ENCODE peak calls at places on chromosomes 5 and 9, in five cellular contexts. S, Z, I, T and H are unnamed samples.

GRCh38 chr5:114332925-114333324 is 28.9 kb upstream of the KCNN2 start:
- DNase-seq in Z (no peak), S (no peak), I (no peak), T (no peak), H (no peak)

GRCh38 chr9:36930941-36931340 is 103.1 kb downstream of the PAX5 start:
- DNase-seq in S (no peak), I (peak; percentile 14), T (no peak), Z (no peak), H (peak; percentile 55)

GRCh38 chr9:85408494-85408893 is 333.3 kb downstream of the AGTPBP1 start:
- DNase-seq in Z (no peak), T (no peak), I (no peak), S (no peak), H (no peak)

GRCh38 chr9:137405677-137406081 is 17.3 kb downstream of the EXD3 start:
- DNase-seq in T (no peak), I (no peak), S (no peak), Z (no peak), H (no peak)

GRCh38 chr9:79969383-79969782 is 397.6 kb downstream of the TLE4 start:
- DNase-seq in Z (no peak), S (no peak), T (no peak), I (peak; percentile 71), H (no peak)

GRCh38 chr5:57499262-57500050 is 16.8 kb upstream of the ACTBL2 start:
- DNase-seq in S (peak; percentile 57), I (no peak), T (no peak), Z (peak; percentile 17), H (no peak)

GRCh38 chr9:5185220-5185840 is at the start of gene INSL6:
- DNase-seq in T (no peak), Z (no peak), I (no peak), S (no peak), H (no peak)

GRCh38 chr9:79623799-79624721 is 52.3 kb downstream of the TLE4 start:
- DNase-seq in Z (peak; percentile 18), S (no peak), I (no peak), T (peak; percentile 32), H (no peak)

GRCh38 chr9:137277329-137278041 is at the start of gene TOR4A:
- DNase-seq in I (peak; percentile 92), Z (peak; percentile 83), S (peak; percentile 87), T (peak; percentile 91), H (peak; percentile 85)

GRCh38 chr5:93150311-93151012 is 430.6 kb downstream of the NR2F1-AS1 start:
- DNase-seq in T (no peak), I (no peak), S (no peak), Z (no peak), H (no peak)

GRCh38 chr9:16705121-16705604 is 165.3 kb downstream of the BNC2 start:
- DNase-seq in T (peak; percentile 77), I (peak; percentile 34), S (peak; percentile 99), Z (peak; percentile 80), H (peak; percentile 91)

GRCh38 chr9:116572095-116572748 is 114.9 kb upstream of the TRIM32 start:
- DNase-seq in T (peak; percentile 88), Z (peak; percentile 93), I (peak; percentile 93), S (peak; percentile 66), H (peak; percentile 81)
- H3K4me3 ChIP-seq in T (no peak overlapping the region), Z (no peak overlapping the region), I (no peak overlapping the region), S (no peak overlapping the region), H (no peak overlapping the region)

GRCh38 chr5:132426525-132427138 is 57.1 kb downstream of the SLC22A5 start:
- DNase-seq in I (peak; percentile 81), T (peak; percentile 81), Z (peak; percentile 83), S (peak; percentile 97), H (peak; percentile 93)

GRCh38 chr5:132429451-132430440 is 60.2 kb downstream of the SLC22A5 start:
- DNase-seq in T (no peak), I (no peak), S (no peak), Z (no peak), H (peak; percentile 26)

GRCh38 chr5:132427285-132428146 is 58.0 kb downstream of the SLC22A5 start:
- DNase-seq in I (peak; percentile 66), T (peak; percentile 62), S (no peak), Z (peak; percentile 72), H (no peak)

GRCh38 chr5:132428811-132429440 is 59.4 kb downstream of the SLC22A5 start:
- DNase-seq in I (no peak), Z (no peak), T (no peak), S (peak; percentile 92), H (no peak)

GRCh38 chr5:132428147-132428482 is 58.6 kb downstream of the SLC22A5 start:
- DNase-seq in T (no peak), I (no peak), Z (no peak), S (no peak), H (no peak)
- H3K27ac ChIP-seq in T (peak overlapping the region; percentile 95), I (peak overlapping the region; percentile 99), Z (peak overlapping the region; percentile 86), S (peak overlapping the region; percentile 99), H (peak overlapping the region; percentile 62)

GRCh38 chr5:171598279-171599152 is 179.1 kb downstream of the FGF18 start:
- DNase-seq in T (no peak), I (no peak), S (no peak), Z (no peak), H (peak; percentile 41)
- TF ChIP-seq CTCF in T (no peak), I (no peak), S (no peak), Z (no peak), H (no peak)

GRCh38 chr9:98087420-98088354 is 31.2 kb downstream of the NANS start:
- DNase-seq in T (peak; percentile 43), S (peak; percentile 69), Z (peak; percentile 33), I (peak; percentile 59), H (no peak)
- H3K4me3 ChIP-seq in T (no peak overlapping the region), S (peak overlapping the region; percentile 19), Z (no peak overlapping the region), I (peak overlapping the region; percentile 49), H (peak overlapping the region; percentile 68)

DNA sequence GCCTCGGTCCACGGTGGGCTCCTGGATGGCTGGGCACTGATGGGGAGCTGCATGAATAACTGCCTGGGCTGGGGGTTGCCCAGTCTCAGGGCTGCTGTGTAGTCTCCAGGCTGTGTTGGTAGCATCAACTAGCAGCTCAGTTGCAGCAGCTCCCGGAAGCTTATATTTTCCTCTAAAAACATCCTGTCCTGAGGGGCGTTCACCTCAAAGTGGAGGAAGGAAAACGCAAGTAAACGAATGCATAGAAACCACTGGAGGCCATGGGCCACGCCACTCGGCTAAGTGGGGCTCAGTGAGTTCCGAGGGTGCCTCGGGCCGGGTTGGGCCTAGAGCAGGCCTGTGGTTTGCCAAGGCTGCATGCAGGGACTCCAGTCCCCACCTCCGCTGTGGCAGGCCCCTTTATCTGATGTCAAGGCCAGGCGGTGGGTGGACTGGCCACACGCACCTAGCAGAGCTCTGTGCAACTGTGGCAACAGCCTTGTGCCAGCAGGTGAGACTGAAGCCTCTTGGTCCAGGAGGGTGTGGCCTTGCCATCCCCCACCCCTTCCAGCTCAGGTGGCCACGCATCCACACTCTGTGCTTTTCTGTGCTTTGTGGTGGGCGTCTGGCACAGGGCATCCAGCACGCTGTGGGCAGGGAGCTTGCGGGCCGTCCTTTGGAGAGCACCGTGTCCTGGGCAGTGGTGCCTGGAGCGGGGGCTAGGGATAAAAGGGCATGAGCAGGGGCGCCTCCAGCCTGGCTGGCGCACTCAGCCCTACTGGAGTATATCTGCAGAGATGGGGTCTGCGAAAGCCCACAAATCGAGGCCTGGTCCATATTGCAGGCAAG is 15.1 kb downstream of the TCF7 start:
- DNase-seq in T (no peak), S (no peak), I (no peak), Z (no peak), H (no peak)
- H3K27ac ChIP-seq in T (peak overlapping the region; percentile 50), S (no peak overlapping the region), I (no peak overlapping the region), Z (no peak overlapping the region), H (no peak overlapping the region)

GRCh38 chr9:127158995-127159801 is 36.8 kb upstream of the ANGPTL2 start:
- DNase-seq in I (peak; percentile 26), Z (peak; percentile 39), T (no peak), S (peak; percentile 92), H (no peak)
- TF ChIP-seq CTCF in I (no peak), Z (no peak), T (no peak), S (peak; percentile 44), H (no peak)

DNA sequence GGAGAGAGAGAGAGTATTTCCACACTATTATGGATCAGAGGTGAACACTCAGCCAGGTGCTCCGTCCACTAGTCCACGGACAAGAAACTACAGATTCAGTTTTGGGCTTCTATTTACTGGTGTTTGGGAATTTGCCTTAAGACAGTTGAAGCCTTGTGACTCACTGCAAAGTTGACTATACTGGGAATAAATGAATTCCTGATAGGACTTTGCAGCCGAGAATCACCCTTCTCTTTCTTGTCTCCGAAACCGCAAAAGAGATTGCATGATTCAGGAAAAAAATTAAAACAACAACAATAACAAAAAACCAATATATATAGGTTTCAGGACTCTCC is 701 bp downstream of the TMEM171 start:
- DNase-seq in T (no peak), Z (no peak), I (no peak), S (peak; percentile 45), H (no peak)
- H3K4me3 ChIP-seq in T (no peak overlapping the region), Z (no peak overlapping the region), I (peak overlapping the region; percentile 58), S (peak overlapping the region; percentile 47), H (peak overlapping the region; percentile 73)

DNA sequence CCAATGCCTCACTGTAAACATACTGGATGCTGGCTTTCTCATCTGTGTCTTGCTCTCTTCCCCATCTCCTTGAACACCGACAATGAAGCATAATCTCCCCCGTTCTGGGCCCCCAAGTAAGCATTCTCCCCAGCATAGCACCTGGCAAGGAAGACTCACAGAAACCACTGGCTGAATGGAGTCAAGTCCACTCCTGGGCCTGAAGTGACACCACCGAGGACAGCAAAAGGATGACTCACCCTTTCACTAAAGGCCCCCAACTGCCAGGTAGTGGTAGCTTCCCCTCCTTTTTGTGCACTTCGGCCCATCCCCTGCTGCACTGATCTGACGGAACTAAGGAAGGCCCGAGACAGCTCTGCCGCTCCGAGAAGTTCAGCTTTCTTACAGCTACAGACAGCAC is 9.4 kb downstream of the VDAC1 start:
- DNase-seq in I (no peak), T (no peak), S (peak; percentile 21), Z (no peak), H (no peak)
- H3K27ac ChIP-seq in I (peak overlapping the region; percentile 56), T (no peak overlapping the region), S (no peak overlapping the region), Z (peak overlapping the region; percentile 42), H (no peak overlapping the region)

GRCh38 chr9:73200694-73201432 is 49.2 kb downstream of the ANXA1 start:
- DNase-seq in Z (no peak), T (no peak), I (no peak), S (peak; percentile 15), H (no peak)
- TF ChIP-seq CTCF in Z (peak; percentile 38), T (no peak), I (no peak), S (peak; percentile 49), H (no peak)